ENCODE peak calls at places on chromosomes 16 and 17, in ten cellular contexts. J, O, R, X, L, E, Y, Z, U and I are unnamed samples.
A peak's percentile ranks its signal among the peaks of the same experiment; 100 is the strongest.

GRCh38 chr17:33732116-33732515 is 439.0 kb upstream of the ASIC2 start:
- DNase-seq in Z (peak; percentile 75), Y (no peak), O (peak; percentile 6), E (no peak), R (no peak), J (no peak), X (no peak), U (no peak), L (no peak), I (no peak)

GRCh38 chr16:67667817-67668494 is 1.3 kb downstream of the C16orf86 start:
- DNase-seq in L (peak; percentile 93), R (peak; percentile 95), J (peak; percentile 95), X (peak; percentile 71), Y (peak; percentile 78), U (peak; percentile 74), E (peak; percentile 93), O (peak; percentile 97), Z (peak; percentile 96), I (peak; percentile 95)

GRCh38 chr16:27463741-27464662 is 62.0 kb downstream of the IL21R start:
- DNase-seq in Y (peak; percentile 60), X (no peak), Z (no peak), R (no peak), J (no peak), O (no peak), E (no peak), U (peak; percentile 39), L (no peak), I (no peak)

GRCh38 chr17:61605692-61606091 is 14.7 kb upstream of the NACA2 start:
- DNase-seq in R (no peak), O (no peak), E (no peak), X (no peak), U (no peak), Z (no peak), J (no peak), Y (no peak), L (no peak), I (no peak)

GRCh38 chr16:26161461-26162180 is 469.9 kb downstream of the HS3ST4 start:
- DNase-seq in U (no peak), Y (no peak), R (no peak), X (no peak), O (no peak), E (no peak), Z (no peak), J (no peak), L (no peak), I (no peak)

GRCh38 chr16:10992112-10992511 is 47.7 kb downstream of the CLEC16A start:
- DNase-seq in U (no peak), Y (no peak), X (no peak), J (peak; percentile 54), E (no peak), R (no peak), L (peak; percentile 59), Z (no peak), O (peak; percentile 22), I (peak; percentile 37)

GRCh38 chr17:43532581-43532980 is 13.6 kb downstream of the ETV4 start:
- DNase-seq in E (no peak), J (no peak), Y (no peak), U (no peak), L (no peak), Z (no peak), O (no peak), R (no peak), X (no peak), I (no peak)

GRCh38 chr17:31442276-31442675 is 50.8 kb downstream of the RAB11FIP4 start:
- DNase-seq in Z (no peak), R (no peak), J (no peak), L (no peak), X (no peak), Y (no peak), E (no peak), O (no peak), U (no peak), I (no peak)

GRCh38 chr17:62187681-62188080 is 122.6 kb upstream of the MED13 start:
- DNase-seq in R (peak; percentile 35), J (no peak), Y (no peak), O (no peak), Z (no peak), L (no peak), X (no peak), U (no peak), E (no peak), I (no peak)

GRCh38 chr16:21702259-21702658 is 38.5 kb downstream of the OTOA start:
- DNase-seq in O (no peak), Y (no peak), J (no peak), E (no peak), Z (no peak), U (no peak), X (no peak), R (no peak), L (no peak), I (no peak)

GRCh38 chr16:25265968-25266367 is 8.3 kb upstream of the ZKSCAN2 start:
- DNase-seq in Y (no peak), R (no peak), J (no peak), O (no peak), E (no peak), L (no peak), X (no peak), Z (no peak), U (no peak), I (no peak)

GRCh38 chr17:43651621-43652480 is 9.9 kb downstream of the MEOX1 start:
- DNase-seq in J (no peak), L (no peak), Y (no peak), U (no peak), O (no peak), Z (no peak), R (no peak), X (no peak), E (no peak), I (no peak)

GRCh38 chr16:83933885-83934683 is 19.0 kb upstream of the OSGIN1 start:
- DNase-seq in L (peak; percentile 36), Z (no peak), Y (no peak), X (no peak), U (no peak), O (peak; percentile 26), J (no peak), E (no peak), R (peak; percentile 16), I (peak; percentile 56)

GRCh38 chr17:44363613-44364159 is at the start of gene FAM171A2:
- DNase-seq in X (no peak), L (peak; percentile 47), E (peak; percentile 87), O (peak; percentile 89), Y (peak; percentile 32), J (peak; percentile 94), Z (peak; percentile 85), U (peak; percentile 41), R (peak; percentile 64), I (peak; percentile 94)

GRCh38 chr17:1978396-1978962 is 46.7 kb downstream of the RTN4RL1 start:
- DNase-seq in R (no peak), U (no peak), Y (no peak), L (no peak), J (no peak), X (no peak), E (no peak), O (no peak), Z (no peak), I (no peak)

GRCh38 chr17:45703348-45703747 is 80.8 kb upstream of the CRHR1 start:
- DNase-seq in R (no peak), E (no peak), Z (no peak), Y (no peak), L (no peak), X (no peak), U (no peak), J (no peak), O (no peak), I (no peak)

GRCh38 chr17:62902573-62903229 is 63.3 kb upstream of the TANC2 start:
- DNase-seq in O (no peak), Z (no peak), U (no peak), J (no peak), Y (no peak), X (no peak), R (peak; percentile 10), L (no peak), E (no peak), I (no peak)

GRCh38 chr17:6498798-6499540 is 54.7 kb downstream of the PIMREG start:
- DNase-seq in X (no peak), J (no peak), Z (no peak), R (no peak), O (no peak), E (no peak), U (no peak), Y (no peak), L (no peak), I (no peak)

GRCh38 chr16:76389126-76389525 is 111.9 kb downstream of the CNTNAP4 start:
- DNase-seq in O (no peak), L (no peak), U (no peak), Y (no peak), Z (no peak), X (no peak), J (no peak), R (no peak), E (no peak), I (no peak)

GRCh38 chr16:69406780-69407331 is 17.6 kb upstream of the CYB5B start:
- DNase-seq in E (no peak), J (no peak), R (no peak), O (no peak), Z (peak; percentile 60), U (no peak), Y (no peak), X (no peak), L (no peak), I (no peak)

GRCh38 chr16:17457997-17458396 is 12.8 kb downstream of the XYLT1 start:
- DNase-seq in U (no peak), J (no peak), O (no peak), L (no peak), R (no peak), Z (no peak), X (no peak), E (no peak), Y (no peak), I (no peak)

GRCh38 chr17:78789663-78790181 is 7.6 kb upstream of the CYTH1 start:
- DNase-seq in L (peak; percentile 88), U (no peak), J (peak; percentile 66), E (no peak), O (peak; percentile 71), R (peak; percentile 68), X (peak; percentile 60), Z (no peak), Y (peak; percentile 71), I (peak; percentile 68)

GRCh38 chr17:66667491-66668030 is 167.4 kb upstream of the CACNG5 start:
- DNase-seq in Z (no peak), X (no peak), R (no peak), J (no peak), O (no peak), Y (peak; percentile 68), E (no peak), U (peak; percentile 67), L (no peak), I (no peak)

GRCh38 chr17:64614266-64615011 is 47.7 kb downstream of the SMURF2 start:
- DNase-seq in O (no peak), J (no peak), X (no peak), U (no peak), R (no peak), L (no peak), Y (no peak), Z (no peak), E (no peak), I (no peak)

GRCh38 chr17:57499648-57500049 is 243.3 kb downstream of the MSI2 start:
- DNase-seq in L (peak; percentile 53), Z (no peak), J (no peak), Y (no peak), O (peak; percentile 74), U (no peak), R (no peak), X (no peak), E (no peak), I (peak; percentile 83)